ENCODE peak calls at places on chromosomes 2 and 18, in ten cellular contexts. X, N, L, Z, H, O, D, I, Y and F are unnamed samples.

GRCh38 chr2:26246818-26247217 is 2.1 kb downstream of the HADHB start:
- DNase-seq in H (no peak), Z (peak), Y (peak), I (peak), D (peak), X (no peak), L (no peak), O (peak), N (no peak), F (no peak)

GRCh38 chr18:13370995-13371625 is 152.6 kb downstream of the LDLRAD4 start:
- DNase-seq in Z (no peak), X (no peak), I (no peak), O (no peak), L (no peak), N (no peak), D (no peak), Y (no peak), H (no peak), F (no peak)

GRCh38 chr2:112121682-112122254 is 16.4 kb upstream of the FBLN7 start:
- DNase-seq in Y (peak), D (peak), Z (peak), O (no peak), L (no peak), X (no peak), N (peak), I (peak), H (no peak), F (no peak)

GRCh38 chr2:135820003-135820618 is 16.9 kb downstream of the LCT start:
- DNase-seq in I (peak), H (no peak), Z (peak), Y (no peak), N (no peak), X (no peak), O (no peak), L (no peak), D (peak), F (no peak)

GRCh38 chr2:99977947-99978346 is 164.4 kb downstream of the AFF3 start:
- DNase-seq in O (no peak), Y (no peak), Z (no peak), I (no peak), X (no peak), N (no peak), L (peak), D (no peak), H (no peak), F (no peak)

GRCh38 chr2:189302274-189302948 is 122.8 kb upstream of the COL5A2 start:
- DNase-seq in N (no peak), L (no peak), O (no peak), Y (peak), H (no peak), X (no peak), Z (no peak), I (no peak), D (no peak), F (no peak)

GRCh38 chr2:136255127-136255526 is 137.2 kb upstream of the CXCR4 start:
- DNase-seq in N (no peak), L (no peak), Y (no peak), H (no peak), X (no peak), D (no peak), Z (no peak), O (no peak), I (no peak), F (no peak)

GRCh38 chr18:31587538-31587937 is 4.1 kb upstream of the TTR start:
- DNase-seq in I (no peak), D (no peak), Z (no peak), L (no peak), N (no peak), H (no peak), Y (no peak), O (no peak), X (no peak), F (no peak)

GRCh38 chr18:58831610-58832009 is 33.1 kb upstream of the ZNF532 start:
- DNase-seq in N (no peak), I (no peak), X (no peak), O (no peak), Y (peak), Z (no peak), H (no peak), D (no peak), L (no peak), F (no peak)

GRCh38 chr18:741931-742512 is 29.6 kb upstream of the ENOSF1 start:
- DNase-seq in N (peak), H (no peak), Y (peak), L (no peak), Z (peak), I (no peak), X (no peak), D (peak), O (no peak), F (peak)

GRCh38 chr18:46916551-46917107 is 678 bp downstream of the PIAS2 start:
- DNase-seq in L (no peak), I (peak), N (no peak), Y (peak), X (no peak), O (no peak), D (peak), H (no peak), Z (peak), F (no peak)

GRCh38 chr2:82959677-82960076 is 1499.4 kb downstream of the SUCLG1 start:
- DNase-seq in L (no peak), O (no peak), I (no peak), X (no peak), D (no peak), N (no peak), H (no peak), Y (no peak), Z (no peak), F (no peak)

GRCh38 chr18:70190529-70190928 is 15.0 kb downstream of the RTTN start:
- DNase-seq in Z (no peak), O (no peak), X (no peak), H (no peak), L (no peak), D (no peak), Y (no peak), N (no peak), I (no peak), F (no peak)

GRCh38 chr2:206556357-206556949 is 85.8 kb upstream of the FAM237A start:
- DNase-seq in I (no peak), Z (peak), H (no peak), Y (peak), X (no peak), L (no peak), N (peak), O (no peak), D (peak), F (peak)

GRCh38 chr2:106970471-106971261 is 84.7 kb upstream of the ST6GAL2 start:
- DNase-seq in Z (no peak), I (no peak), D (no peak), H (no peak), N (no peak), L (no peak), O (no peak), X (no peak), Y (peak), F (no peak)

GRCh38 chr2:28175028-28175427 is 217.6 kb upstream of the FOSL2 start:
- DNase-seq in N (no peak), O (no peak), X (no peak), L (peak), D (no peak), H (no peak), I (no peak), Z (peak), Y (no peak), F (no peak)

GRCh38 chr2:151071382-151071781 is 190.3 kb downstream of the RBM43 start:
- DNase-seq in Z (no peak), L (peak), D (no peak), Y (peak), O (no peak), I (no peak), X (no peak), H (no peak), N (peak), F (peak)

GRCh38 chr2:174333017-174333501 is 1.7 kb upstream of the SP9 start:
- DNase-seq in O (no peak), N (no peak), H (no peak), I (no peak), D (no peak), Y (no peak), X (no peak), L (no peak), Z (no peak), F (no peak)
- H3K4me3 ChIP-seq in O (no peak), N (no peak), H (no peak), I (no peak), D (no peak), Y (peak), X (no peak), L (no peak), Z (no peak), F (no peak)

DNA sequence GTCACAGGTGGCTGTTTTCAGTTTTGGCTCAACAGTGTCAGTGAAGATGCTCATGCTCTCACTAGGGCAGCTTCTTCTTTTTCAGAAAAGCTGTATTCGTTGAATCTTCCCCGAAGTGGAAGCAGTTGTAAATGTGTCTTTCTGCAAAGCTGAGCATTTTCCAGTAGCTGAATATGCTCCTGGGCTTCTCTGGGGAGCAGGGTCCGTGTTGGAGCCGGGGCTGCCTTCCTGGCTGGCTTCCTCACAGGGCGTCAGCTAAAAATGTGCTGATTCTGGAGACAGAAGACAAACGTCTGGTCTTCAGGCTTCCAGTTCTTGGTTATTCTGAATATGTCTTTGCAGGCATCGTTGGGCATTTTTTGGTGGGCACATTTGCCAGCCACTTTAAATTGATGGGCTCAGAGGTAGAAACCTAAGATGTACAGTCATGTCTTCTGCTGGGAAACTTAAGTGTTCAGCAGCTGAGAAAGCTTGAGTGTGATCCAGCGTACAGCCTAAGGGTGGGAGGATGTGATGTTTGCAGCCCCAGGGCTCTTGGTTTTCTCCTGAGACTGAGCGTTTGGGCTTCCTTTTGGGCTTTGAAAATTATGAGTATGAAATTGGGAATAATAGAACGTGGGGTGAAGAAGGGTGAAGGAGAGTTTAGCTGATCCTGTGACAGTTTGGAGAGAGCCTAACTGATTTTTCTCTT is 19.0 kb downstream of the SETBP1 start:
- DNase-seq in X (no peak), H (no peak), Z (no peak), L (no peak), I (no peak), D (no peak), N (no peak), Y (no peak), O (no peak), F (no peak)
- H3K4me3 ChIP-seq in X (peak), H (no peak), Z (no peak), L (no peak), I (no peak), D (no peak), N (no peak), Y (no peak), O (no peak), F (no peak)

GRCh38 chr2:39666489-39667141 is 898 bp downstream of the TMEM178A start:
- DNase-seq in Y (no peak), Z (no peak), O (no peak), L (no peak), D (no peak), I (no peak), N (no peak), H (no peak), X (no peak), F (peak)

GRCh38 chr2:39663187-39663930 is 2.4 kb upstream of the TMEM178A start:
- DNase-seq in X (no peak), L (no peak), Z (no peak), N (no peak), O (no peak), I (no peak), Y (no peak), H (no peak), D (no peak), F (no peak)

GRCh38 chr2:39664478-39664877 is 1.2 kb upstream of the TMEM178A start:
- DNase-seq in H (no peak), D (no peak), Z (no peak), X (no peak), O (no peak), L (no peak), N (no peak), I (no peak), Y (no peak), F (no peak)

GRCh38 chr2:39665811-39666488 is at the start of gene TMEM178A:
- DNase-seq in D (no peak), I (no peak), X (no peak), Y (no peak), O (no peak), L (peak), N (no peak), Z (no peak), H (no peak), F (peak)

DNA sequence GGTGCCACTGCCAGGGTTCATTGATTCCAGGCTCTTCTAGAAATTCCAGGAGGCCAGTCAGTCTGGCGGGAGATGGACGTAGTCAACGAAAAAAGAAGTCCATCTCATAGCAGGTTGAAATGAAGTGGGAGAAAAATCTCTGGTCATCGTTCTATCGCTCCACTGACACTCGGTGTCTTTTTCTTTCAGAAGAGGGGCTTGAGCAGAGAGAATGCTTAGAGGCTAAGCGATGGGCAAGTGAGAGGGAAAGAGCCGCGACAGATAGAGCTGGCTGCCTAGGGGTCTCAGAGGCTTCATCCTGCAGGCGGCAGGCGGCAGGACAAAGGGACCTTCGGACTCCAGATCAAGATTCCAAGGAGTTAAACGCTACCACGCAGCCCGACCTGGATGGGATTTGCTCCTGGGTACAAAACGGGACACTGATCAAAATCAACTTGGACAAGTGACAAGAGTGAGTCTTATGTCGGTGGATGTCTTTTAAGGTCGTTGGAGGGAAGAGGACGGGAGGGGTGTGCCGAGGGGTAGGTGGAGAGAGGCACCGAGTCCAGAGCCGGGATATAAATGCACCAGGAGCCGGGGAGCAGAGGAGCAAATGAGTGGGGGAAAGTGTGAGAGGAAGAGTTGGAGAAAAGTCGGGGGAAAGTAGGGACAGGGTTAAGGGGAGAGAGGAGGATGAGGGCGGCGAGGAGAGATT is 672 bp upstream of the TMEM178A start:
- DNase-seq in H (no peak), X (no peak), L (no peak), O (no peak), N (no peak), I (no peak), Z (no peak), Y (no peak), D (no peak), F (peak)
- H3K4me3 ChIP-seq in H (peak), X (peak), L (peak), O (peak), N (no peak), I (no peak), Z (no peak), Y (no peak), D (no peak), F (peak)

DNA sequence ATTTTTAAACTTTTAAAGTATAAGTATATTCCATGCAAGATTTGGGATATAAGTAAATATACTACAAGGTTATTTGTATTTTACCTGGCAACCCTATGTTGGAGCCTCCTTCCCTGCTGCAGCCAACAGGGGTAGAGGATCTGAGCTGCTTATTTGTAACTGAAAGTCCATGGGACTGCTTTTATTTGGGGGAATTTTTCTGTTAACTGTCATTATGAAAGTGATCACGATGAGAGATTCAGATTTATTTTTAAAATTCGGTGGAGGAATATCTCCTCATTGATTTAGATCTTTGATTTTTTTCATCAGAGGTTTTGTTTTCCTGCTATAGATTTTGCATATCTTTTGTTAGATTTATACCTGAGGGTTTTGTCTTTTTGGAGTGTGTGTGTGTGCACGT is 215.9 kb downstream of the PRKCE start:
- DNase-seq in O (no peak), Z (no peak), I (no peak), L (no peak), X (no peak), Y (no peak), N (no peak), D (no peak), H (no peak), F (no peak)
- H3K4me3 ChIP-seq in O (no peak), Z (no peak), I (no peak), L (no peak), X (no peak), Y (no peak), N (no peak), D (no peak), H (no peak), F (no peak)

GRCh38 chr18:21823848-21824247 is 83.3 kb downstream of the MIB1 start:
- DNase-seq in N (no peak), I (no peak), O (no peak), Y (no peak), D (no peak), Z (no peak), H (no peak), L (no peak), X (no peak), F (no peak)

GRCh38 chr18:21831413-21831831 is 90.8 kb downstream of the MIB1 start:
- DNase-seq in N (no peak), I (no peak), L (no peak), Z (no peak), O (no peak), X (peak), Y (peak), D (no peak), H (peak), F (no peak)

GRCh38 chr18:21830533-21830932 is 89.9 kb downstream of the MIB1 start:
- DNase-seq in L (no peak), N (no peak), Y (no peak), Z (no peak), O (no peak), I (no peak), H (no peak), X (no peak), D (no peak), F (peak)

GRCh38 chr18:21826641-21827302 is 86.2 kb downstream of the MIB1 start:
- DNase-seq in Z (no peak), N (no peak), I (no peak), X (no peak), Y (no peak), D (no peak), O (no peak), L (no peak), H (no peak), F (no peak)

DNA sequence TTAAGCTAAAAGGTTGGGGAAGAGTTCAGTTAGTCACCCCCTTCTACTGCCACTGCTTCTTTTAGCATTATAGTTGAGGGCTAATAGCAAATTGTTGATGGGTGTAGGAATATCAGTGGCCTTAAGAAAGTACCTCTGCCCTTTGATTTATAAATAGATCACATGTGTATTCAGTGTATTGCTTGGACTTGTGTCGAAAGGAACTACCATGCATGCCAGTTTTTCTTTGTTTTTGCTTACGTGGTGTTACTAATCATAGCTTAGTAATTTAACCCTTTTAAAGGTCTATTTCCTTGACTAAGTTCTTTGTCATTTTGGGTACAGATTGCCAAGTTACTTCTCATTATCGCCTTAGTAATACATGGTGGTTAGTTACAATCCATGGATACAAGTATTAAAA is 85.6 kb downstream of the MIB1 start:
- DNase-seq in D (no peak), N (no peak), X (no peak), H (no peak), I (no peak), Z (no peak), O (no peak), L (no peak), Y (peak), F (no peak)
- H3K4me3 ChIP-seq in D (no peak), N (no peak), X (peak), H (no peak), I (no peak), Z (no peak), O (peak), L (no peak), Y (no peak), F (no peak)

DNA sequence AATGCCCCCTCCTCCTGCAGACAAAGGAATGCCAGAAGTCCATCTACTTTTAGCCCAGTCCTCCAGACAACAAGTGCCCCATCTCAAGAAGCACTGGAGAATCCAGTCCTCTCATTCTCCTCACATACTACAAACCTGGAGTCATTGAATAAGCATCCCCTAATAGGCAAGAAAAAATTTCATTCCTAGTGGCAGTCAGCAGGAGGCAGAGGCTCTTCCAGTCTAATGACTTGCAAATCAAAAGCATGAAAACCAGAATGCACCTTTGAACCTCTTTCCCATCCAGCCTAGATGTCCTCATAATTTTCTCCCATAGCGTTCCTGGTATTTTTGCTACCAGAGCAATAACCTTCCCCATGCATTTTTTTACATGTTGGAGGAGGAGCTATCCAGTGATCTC is 252.7 kb downstream of the TTC32 start:
- DNase-seq in D (no peak), X (no peak), Z (no peak), L (no peak), Y (peak), I (no peak), O (no peak), N (no peak), H (no peak), F (no peak)
- H3K4me3 ChIP-seq in D (no peak), X (no peak), Z (no peak), L (no peak), Y (no peak), I (no peak), O (no peak), N (no peak), H (no peak), F (no peak)

GRCh38 chr2:174012347-174013309 is 47.5 kb upstream of the SP3 start:
- DNase-seq in I (peak), H (peak), Y (peak), N (no peak), O (peak), L (no peak), D (peak), X (no peak), Z (no peak), F (peak)
- H3K4me3 ChIP-seq in I (peak), H (peak), Y (peak), N (no peak), O (peak), L (no peak), D (peak), X (peak), Z (no peak), F (peak)